ENCODE peak calls at places on chromosomes 7 and 10, in four cellular contexts. O is AG04450, W is RWPE1, A is heart right ventricle. D is an unnamed sample.

GRCh38 chr10:103931603-103932002 is 13.6 kb upstream of the STN1 start:
- DNase-seq in A (no peak), O (no peak), W (no peak), D (no peak)

GRCh38 chr10:22174442-22174841 is 43.4 kb downstream of the EBLN1 start:
- DNase-seq in W (no peak), O (no peak), A (no peak), D (peak)

GRCh38 chr7:1733206-1733907 is 63.3 kb downstream of the ELFN1 start:
- DNase-seq in A (no peak), W (no peak), O (no peak), D (no peak)

GRCh38 chr10:76492026-76492425 is 1060.6 kb downstream of the LRMDA start:
- DNase-seq in A (no peak), O (no peak), W (peak), D (peak)

GRCh38 chr10:5497948-5498730 is 1.2 kb downstream of the CALML5 start:
- DNase-seq in O (no peak), A (no peak), W (no peak), D (no peak)

GRCh38 chr7:31432166-31432565 is 81.7 kb upstream of the ITPRID1 start:
- DNase-seq in A (no peak), O (no peak), W (no peak), D (no peak)

GRCh38 chr7:27184342-27185012 is 555 bp downstream of the HOXA11 start:
- DNase-seq in O (no peak), W (no peak), A (no peak), D (no peak)

GRCh38 chr10:30374353-30374752 is 25.3 kb upstream of the MTPAP start:
- DNase-seq in A (no peak), W (no peak), O (no peak), D (no peak)

GRCh38 chr10:12608761-12609160 is 259.4 kb downstream of the CAMK1D start:
- DNase-seq in A (no peak), W (no peak), O (no peak), D (no peak)

GRCh38 chr10:21527634-21528451 is 2.4 kb upstream of the SKIDA1 start:
- DNase-seq in W (no peak), A (no peak), O (no peak), D (no peak)

GRCh38 chr7:108511939-108512338 is 14.0 kb downstream of the PNPLA8 start:
- DNase-seq in O (no peak), W (no peak), A (no peak), D (no peak)

GRCh38 chr7:123538897-123539296 is 4.5 kb upstream of the IQUB start:
- DNase-seq in A (no peak), W (no peak), O (no peak), D (no peak)

GRCh38 chr10:123102673-123103072 is 33.1 kb upstream of the HMX3 start:
- DNase-seq in O (no peak), A (no peak), W (no peak), D (no peak)

GRCh38 chr7:36726806-36727503 is 2.7 kb upstream of the AOAH start:
- DNase-seq in O (no peak), W (no peak), A (no peak), D (no peak)

GRCh38 chr10:79382491-79382941 is 35.2 kb downstream of the PPIF start:
- DNase-seq in A (no peak), W (no peak), O (no peak), D (no peak)

DNA sequence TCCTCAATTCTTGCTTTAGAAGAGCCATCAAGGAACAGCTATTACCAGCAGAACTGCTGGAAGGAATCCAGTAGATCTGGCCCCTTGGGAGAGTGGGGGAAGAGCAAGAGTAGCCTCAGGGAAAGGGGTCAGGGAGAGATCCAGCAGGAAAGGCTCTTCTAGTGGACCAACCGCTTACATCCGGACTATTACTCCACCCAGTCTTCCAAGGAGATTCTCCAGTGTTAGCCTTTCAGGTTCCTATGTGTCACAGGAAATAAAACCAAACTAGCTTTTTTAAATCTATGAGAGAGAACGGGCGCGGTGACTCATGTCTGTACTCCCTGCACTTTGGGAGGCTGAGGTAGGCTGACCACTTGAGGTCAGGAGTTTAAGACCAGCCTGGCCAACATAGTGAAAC is 34.3 kb downstream of the TET1 start:
- DNase-seq in A (no peak), O (no peak), W (peak), D (no peak)
- H3K27ac ChIP-seq in A (no peak), O (no peak), W (peak), D (peak)

GRCh38 chr10:81179805-81180452 is 642.2 kb downstream of the SH2D4B start:
- DNase-seq in O (no peak), W (no peak), A (no peak), D (no peak)
- TF ChIP-seq CTCF in O (peak), W (peak), A (no peak), D (no peak)

DNA sequence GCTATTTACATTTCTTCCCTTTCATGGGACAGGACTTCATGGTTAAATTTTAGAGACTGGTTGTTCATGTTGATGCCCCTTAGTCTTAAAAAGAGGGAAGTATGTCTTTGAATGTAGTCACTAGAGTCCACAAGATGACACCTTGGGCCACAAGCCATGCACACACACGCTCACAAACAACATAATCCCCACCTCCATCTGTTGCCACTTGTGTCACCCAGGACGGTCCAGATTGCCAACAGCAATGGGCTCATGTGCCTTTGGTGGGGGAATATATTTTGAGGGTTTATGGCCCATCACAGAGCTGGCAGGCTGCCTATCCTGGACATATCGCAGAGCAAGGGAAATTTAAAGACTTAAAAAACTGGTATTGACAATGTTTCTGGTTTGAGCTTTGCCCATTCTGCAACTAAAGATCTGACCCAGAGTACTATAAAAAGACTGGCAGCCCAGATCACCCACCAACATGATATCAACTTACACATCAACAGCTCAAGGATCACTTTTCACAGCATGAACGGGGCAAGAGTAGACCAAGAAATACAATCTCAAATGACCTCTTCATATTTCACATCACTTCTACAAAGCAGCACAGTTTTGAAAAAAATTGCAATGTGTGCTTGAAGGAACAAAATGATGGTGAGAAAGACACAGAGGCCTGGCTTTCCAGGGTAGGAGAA is 50.5 kb downstream of the STRA8 start:
- DNase-seq in O (no peak), W (no peak), A (no peak), D (no peak)
- H3K27ac ChIP-seq in O (no peak), W (no peak), A (no peak), D (no peak)

DNA sequence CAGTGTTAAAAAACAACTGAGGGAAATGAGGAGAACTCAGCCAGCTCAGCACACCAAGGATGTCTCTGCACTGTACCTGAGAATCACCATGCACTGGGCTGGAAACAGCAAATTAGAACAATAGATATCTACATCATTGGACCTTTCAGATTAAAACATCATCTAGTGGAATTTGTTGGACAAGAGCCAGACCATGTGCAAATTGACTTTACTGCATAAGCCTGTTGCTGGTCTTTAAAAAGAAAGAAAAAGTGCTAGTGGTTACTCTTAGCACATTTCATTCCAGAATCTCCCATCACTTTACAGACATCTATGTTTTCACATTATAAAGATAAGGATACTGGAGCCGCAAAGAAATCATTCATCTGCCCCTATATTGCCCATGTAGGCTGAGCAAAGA is 75.4 kb downstream of the FGFR2 start:
- DNase-seq in A (no peak), O (no peak), W (no peak), D (no peak)
- TF ChIP-seq CTCF in A (no peak), O (no peak), W (no peak), D (no peak)

GRCh38 chr10:34737772-34738169 is 77.3 kb downstream of the PARD3 start:
- DNase-seq in W (no peak), A (no peak), O (no peak), D (no peak)

GRCh38 chr10:34731885-34732701 is 83.0 kb downstream of the PARD3 start:
- DNase-seq in O (no peak), W (peak), A (no peak), D (no peak)

GRCh38 chr10:34732926-34733325 is 82.2 kb downstream of the PARD3 start:
- DNase-seq in W (peak), O (no peak), A (no peak), D (no peak)

GRCh38 chr10:34736976-34737771 is 77.9 kb downstream of the PARD3 start:
- DNase-seq in W (no peak), A (no peak), O (no peak), D (no peak)

DNA sequence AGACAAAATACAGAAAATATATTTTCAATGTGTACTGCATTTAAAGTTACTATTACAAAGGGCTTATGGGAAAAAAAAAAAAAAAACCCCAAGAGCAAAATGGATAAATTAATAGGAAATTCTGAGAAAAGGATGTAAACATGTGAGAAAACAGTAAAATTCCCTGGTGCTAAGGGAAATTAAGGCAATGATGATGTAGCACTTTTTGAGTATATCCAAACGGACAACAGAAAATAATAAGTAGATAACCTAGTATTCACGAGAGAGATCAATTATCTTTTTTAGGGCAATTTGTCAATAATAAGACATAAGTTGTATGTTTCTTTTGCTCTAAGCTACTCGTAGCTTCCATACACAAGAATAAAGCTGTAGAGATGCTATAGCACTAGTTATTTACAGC is 80.2 kb downstream of the PARD3 start:
- DNase-seq in W (no peak), O (no peak), A (no peak), D (no peak)
- H3K27ac ChIP-seq in W (no peak), O (no peak), A (no peak), D (no peak)

GRCh38 chr10:69425513-69426298 is 9.0 kb upstream of the TACR2 start:
- DNase-seq in W (no peak), O (no peak), A (no peak), D (no peak)

GRCh38 chr10:69422676-69423075 is 6.0 kb upstream of the TACR2 start:
- DNase-seq in O (no peak), A (no peak), W (no peak), D (no peak)

GRCh38 chr10:69428138-69428537 is 11.4 kb upstream of the TACR2 start:
- DNase-seq in A (no peak), W (no peak), O (no peak), D (peak)

GRCh38 chr10:69425041-69425440 is 8.3 kb upstream of the TACR2 start:
- DNase-seq in A (no peak), O (no peak), W (no peak), D (no peak)

GRCh38 chr10:69426376-69426727 is 9.6 kb upstream of the TACR2 start:
- DNase-seq in O (no peak), A (no peak), W (no peak), D (no peak)
- TF ChIP-seq CTCF in O (no peak), A (no peak), W (no peak), D (no peak)

DNA sequence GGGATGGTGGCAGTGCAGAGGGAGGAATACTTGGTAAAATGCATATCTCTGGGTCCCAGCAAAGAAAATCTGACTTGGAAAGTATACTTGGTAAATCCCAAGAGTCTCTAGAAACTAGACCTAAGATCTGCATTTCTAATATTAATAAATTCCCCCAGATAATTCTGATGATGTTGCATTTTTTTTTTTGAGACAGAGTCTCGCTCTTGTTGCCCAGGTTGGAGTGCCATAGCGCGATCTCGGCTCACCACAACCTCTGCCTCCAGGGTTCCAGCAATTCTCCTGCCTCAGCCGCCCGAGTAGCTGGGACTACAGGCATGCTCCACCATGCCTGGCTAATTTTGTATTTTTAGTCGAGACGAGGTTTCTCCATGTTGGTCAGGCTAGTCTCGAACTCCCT is 97.9 kb upstream of the ANK3 start:
- DNase-seq in W (no peak), O (no peak), A (no peak), D (no peak)
- H3K27ac ChIP-seq in W (peak), O (no peak), A (no peak), D (no peak)

DNA sequence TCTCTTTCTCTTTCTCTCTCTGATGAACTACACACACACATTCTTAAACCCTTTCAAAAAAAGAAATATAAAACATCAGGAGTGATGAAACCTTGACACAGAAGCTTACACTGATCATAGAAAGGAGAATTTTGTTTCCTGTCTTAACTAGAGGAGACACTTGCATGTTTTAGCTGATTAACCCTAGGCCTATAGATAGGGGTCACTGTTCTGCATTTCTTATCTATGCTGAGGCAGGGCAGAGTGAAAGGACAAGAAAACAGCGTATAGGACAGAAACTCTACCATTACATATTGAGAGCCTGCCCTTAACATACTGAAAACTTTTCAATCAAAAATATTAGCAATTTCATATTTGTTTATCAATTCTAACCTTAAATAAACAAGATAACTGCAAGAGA is 680.6 kb upstream of the MBL2 start:
- DNase-seq in W (no peak), O (no peak), A (no peak), D (no peak)
- TF ChIP-seq CTCF in W (no peak), O (peak), A (no peak), D (no peak)

GRCh38 chr7:71507665-71508064 is 375.7 kb downstream of the GALNT17 start:
- DNase-seq in O (no peak), A (no peak), W (no peak), D (no peak)
- H3K27ac ChIP-seq in O (no peak), A (no peak), W (no peak), D (no peak)

GRCh38 chr10:102917314-102917961 is 656 bp upstream of the CNNM2 start:
- DNase-seq in O (peak), W (peak), A (peak), D (peak)

GRCh38 chr10:102919992-102920736 is 2.1 kb downstream of the CNNM2 start:
- DNase-seq in W (no peak), A (no peak), O (no peak), D (no peak)

GRCh38 chr10:102918817-102919236 is 733 bp downstream of the CNNM2 start:
- DNase-seq in O (no peak), W (peak), A (peak), D (no peak)

GRCh38 chr10:102919237-102919959 is 1.3 kb downstream of the CNNM2 start:
- DNase-seq in O (no peak), A (peak), W (peak), D (peak)

GRCh38 chr10:102917962-102918816 is at the start of gene CNNM2:
- DNase-seq in O (peak), W (peak), A (peak), D (peak)
- TF ChIP-seq CTCF in O (no peak), W (no peak), A (no peak), D (no peak)

D was measured in cardiac muscle cell.